ENCODE peak calls at places on chromosomes 13 and 19, in eight cellular contexts. One of them, this sample, is unnamed.

GRCh38 chr19:3798137-3798536 is 12.0 kb upstream of the MATK start:
- DNase-seq in T follicular helper cell: no peak
- DNase-seq in COR-L47: no peak
- DNase-seq in D341Med: no peak
- DNase-seq in cerebellum: no peak
- DNase-seq in HT1080: no peak
- DNase-seq in NCI-H526 treated with DMSO at 0.1 percent for 48 hours: no peak
- DNase-seq in NAMALWA: no peak
- DNase-seq in this sample: no peak

GRCh38 chr19:45218426-45218825 is 26.8 kb downstream of the EXOC3L2 start:
- DNase-seq in T follicular helper cell: no peak
- DNase-seq in COR-L47: no peak
- DNase-seq in D341Med: no peak
- DNase-seq in cerebellum: no peak
- DNase-seq in HT1080: no peak
- DNase-seq in NCI-H526 treated with DMSO at 0.1 percent for 48 hours: no peak
- DNase-seq in NAMALWA: no peak
- DNase-seq in this sample: no peak

GRCh38 chr19:35673121-35673804 is 6.9 kb downstream of the UPK1A start:
- DNase-seq in T follicular helper cell: no peak
- DNase-seq in COR-L47: no peak
- DNase-seq in D341Med: no peak
- DNase-seq in cerebellum: no peak
- DNase-seq in HT1080: peak; percentile 56
- DNase-seq in NCI-H526 treated with DMSO at 0.1 percent for 48 hours: peak; percentile 43
- DNase-seq in NAMALWA: no peak
- DNase-seq in this sample: no peak

GRCh38 chr13:32989331-32989730 is 26.9 kb upstream of the KL start:
- DNase-seq in T follicular helper cell: no peak
- DNase-seq in COR-L47: no peak
- DNase-seq in D341Med: no peak
- DNase-seq in cerebellum: no peak
- DNase-seq in HT1080: no peak
- DNase-seq in NCI-H526 treated with DMSO at 0.1 percent for 48 hours: no peak
- DNase-seq in NAMALWA: peak; percentile 50
- DNase-seq in this sample: no peak

GRCh38 chr19:48363500-48363809 is 285 bp downstream of the TMEM143 start:
- DNase-seq in T follicular helper cell: no peak
- DNase-seq in COR-L47: no peak
- DNase-seq in D341Med: no peak
- DNase-seq in cerebellum: no peak
- DNase-seq in HT1080: no peak
- DNase-seq in NCI-H526 treated with DMSO at 0.1 percent for 48 hours: peak; percentile 36
- DNase-seq in NAMALWA: no peak
- DNase-seq in this sample: no peak

GRCh38 chr13:109764474-109765292 is 21.7 kb downstream of the IRS2 start:
- DNase-seq in T follicular helper cell: no peak
- DNase-seq in COR-L47: peak; percentile 29
- DNase-seq in D341Med: peak; percentile 72
- DNase-seq in cerebellum: peak; percentile 67
- DNase-seq in HT1080: no peak
- DNase-seq in NCI-H526 treated with DMSO at 0.1 percent for 48 hours: no peak
- DNase-seq in NAMALWA: no peak
- DNase-seq in this sample: peak; percentile 75

GRCh38 chr13:100986571-100986970 is 312.0 kb upstream of the TMTC4 start:
- DNase-seq in T follicular helper cell: no peak
- DNase-seq in COR-L47: no peak
- DNase-seq in D341Med: no peak
- DNase-seq in cerebellum: no peak
- DNase-seq in HT1080: no peak
- DNase-seq in NCI-H526 treated with DMSO at 0.1 percent for 48 hours: no peak
- DNase-seq in NAMALWA: no peak
- DNase-seq in this sample: no peak

GRCh38 chr13:23550164-23550563 is 20.0 kb upstream of the TNFRSF19 start:
- DNase-seq in T follicular helper cell: no peak
- DNase-seq in COR-L47: no peak
- DNase-seq in D341Med: no peak
- DNase-seq in cerebellum: no peak
- DNase-seq in HT1080: no peak
- DNase-seq in NCI-H526 treated with DMSO at 0.1 percent for 48 hours: no peak
- DNase-seq in NAMALWA: no peak
- DNase-seq in this sample: no peak

GRCh38 chr13:38582133-38582532 is 104.7 kb upstream of the FREM2 start:
- DNase-seq in T follicular helper cell: peak; percentile 1
- DNase-seq in COR-L47: peak; percentile 72
- DNase-seq in D341Med: peak; percentile 35
- DNase-seq in cerebellum: peak; percentile 4
- DNase-seq in HT1080: peak; percentile 38
- DNase-seq in NCI-H526 treated with DMSO at 0.1 percent for 48 hours: peak; percentile 80
- DNase-seq in NAMALWA: peak; percentile 73
- DNase-seq in this sample: peak; percentile 6

GRCh38 chr19:41706741-41707501 is 1.5 kb upstream of the CEACAM5 start:
- DNase-seq in T follicular helper cell: peak; percentile 45
- DNase-seq in COR-L47: peak; percentile 57
- DNase-seq in D341Med: peak; percentile 92
- DNase-seq in cerebellum: peak; percentile 14
- DNase-seq in HT1080: peak; percentile 60
- DNase-seq in NCI-H526 treated with DMSO at 0.1 percent for 48 hours: peak; percentile 44
- DNase-seq in NAMALWA: peak; percentile 84
- DNase-seq in this sample: peak; percentile 83

GRCh38 chr19:3801412-3802096 is 15.4 kb upstream of the MATK start:
- DNase-seq in T follicular helper cell: peak; percentile 26
- DNase-seq in COR-L47: peak; percentile 69
- DNase-seq in D341Med: peak; percentile 56
- DNase-seq in cerebellum: peak; percentile 75
- DNase-seq in HT1080: no peak
- DNase-seq in NCI-H526 treated with DMSO at 0.1 percent for 48 hours: peak; percentile 4
- DNase-seq in NAMALWA: no peak
- DNase-seq in this sample: no peak

GRCh38 chr19:10580979-10581631 is 6.0 kb downstream of the AP1M2 start:
- DNase-seq in T follicular helper cell: peak; percentile 81
- DNase-seq in COR-L47: peak; percentile 91
- DNase-seq in D341Med: peak; percentile 87
- DNase-seq in cerebellum: peak; percentile 86
- DNase-seq in HT1080: peak; percentile 77
- DNase-seq in NCI-H526 treated with DMSO at 0.1 percent for 48 hours: peak; percentile 20
- DNase-seq in NAMALWA: peak; percentile 97
- DNase-seq in this sample: peak; percentile 90

GRCh38 chr13:21330126-21330861 is 128.8 kb downstream of the ZDHHC20 start:
- DNase-seq in T follicular helper cell: no peak
- DNase-seq in COR-L47: no peak
- DNase-seq in D341Med: no peak
- DNase-seq in cerebellum: no peak
- DNase-seq in HT1080: no peak
- DNase-seq in NCI-H526 treated with DMSO at 0.1 percent for 48 hours: no peak
- DNase-seq in NAMALWA: no peak
- DNase-seq in this sample: no peak

GRCh38 chr13:34174671-34175145 is 356.8 kb downstream of the RFC3 start:
- DNase-seq in T follicular helper cell: no peak
- DNase-seq in COR-L47: no peak
- DNase-seq in D341Med: no peak
- DNase-seq in cerebellum: no peak
- DNase-seq in HT1080: no peak
- DNase-seq in NCI-H526 treated with DMSO at 0.1 percent for 48 hours: no peak
- DNase-seq in NAMALWA: no peak
- DNase-seq in this sample: no peak

GRCh38 chr19:2867025-2867991 is at the start of gene ZNF556:
- DNase-seq in T follicular helper cell: no peak
- DNase-seq in COR-L47: peak; percentile 29
- DNase-seq in D341Med: peak; percentile 48
- DNase-seq in cerebellum: peak; percentile 100
- DNase-seq in HT1080: peak; percentile 20
- DNase-seq in NCI-H526 treated with DMSO at 0.1 percent for 48 hours: peak; percentile 55
- DNase-seq in NAMALWA: peak; percentile 98
- DNase-seq in this sample: peak; percentile 53

GRCh38 chr13:67043901-67044300 is 186.2 kb downstream of the PCDH9 start:
- DNase-seq in T follicular helper cell: no peak
- DNase-seq in COR-L47: no peak
- DNase-seq in D341Med: no peak
- DNase-seq in cerebellum: no peak
- DNase-seq in HT1080: no peak
- DNase-seq in NCI-H526 treated with DMSO at 0.1 percent for 48 hours: no peak
- DNase-seq in NAMALWA: no peak
- DNase-seq in this sample: no peak

GRCh38 chr13:73952683-73953082 is 181.5 kb downstream of the KLF12 start:
- DNase-seq in T follicular helper cell: no peak
- DNase-seq in COR-L47: no peak
- DNase-seq in D341Med: no peak
- DNase-seq in cerebellum: no peak
- DNase-seq in HT1080: peak; percentile 67
- DNase-seq in NCI-H526 treated with DMSO at 0.1 percent for 48 hours: no peak
- DNase-seq in NAMALWA: peak; percentile 16
- DNase-seq in this sample: no peak

GRCh38 chr13:68697551-68697950 is 1410.1 kb upstream of the ATXN8OS start:
- DNase-seq in T follicular helper cell: no peak
- DNase-seq in COR-L47: no peak
- DNase-seq in D341Med: peak; percentile 64
- DNase-seq in cerebellum: no peak
- DNase-seq in HT1080: peak; percentile 36
- DNase-seq in NCI-H526 treated with DMSO at 0.1 percent for 48 hours: no peak
- DNase-seq in NAMALWA: no peak
- DNase-seq in this sample: peak; percentile 64

GRCh38 chr19:34806976-34807860 is 34.2 kb upstream of the ZNF599 start:
- DNase-seq in T follicular helper cell: no peak
- DNase-seq in COR-L47: no peak
- DNase-seq in D341Med: no peak
- DNase-seq in cerebellum: no peak
- DNase-seq in HT1080: peak; percentile 34
- DNase-seq in NCI-H526 treated with DMSO at 0.1 percent for 48 hours: no peak
- DNase-seq in NAMALWA: no peak
- DNase-seq in this sample: no peak

GRCh38 chr19:56141416-56141992 is 417 bp downstream of the ZNF444 start:
- DNase-seq in T follicular helper cell: peak; percentile 24
- DNase-seq in COR-L47: peak; percentile 12
- DNase-seq in D341Med: no peak
- DNase-seq in cerebellum: no peak
- DNase-seq in HT1080: no peak
- DNase-seq in NCI-H526 treated with DMSO at 0.1 percent for 48 hours: no peak
- DNase-seq in NAMALWA: peak; percentile 25
- DNase-seq in this sample: no peak

GRCh38 chr13:73416093-73416492 is 357.3 kb downstream of the KLF5 start:
- DNase-seq in T follicular helper cell: no peak
- DNase-seq in COR-L47: no peak
- DNase-seq in D341Med: no peak
- DNase-seq in cerebellum: no peak
- DNase-seq in HT1080: no peak
- DNase-seq in NCI-H526 treated with DMSO at 0.1 percent for 48 hours: no peak
- DNase-seq in NAMALWA: no peak
- DNase-seq in this sample: no peak

GRCh38 chr13:48184260-48184659 is 48.7 kb upstream of the ITM2B start:
- DNase-seq in T follicular helper cell: no peak
- DNase-seq in COR-L47: no peak
- DNase-seq in D341Med: no peak
- DNase-seq in cerebellum: peak; percentile 80
- DNase-seq in HT1080: no peak
- DNase-seq in NCI-H526 treated with DMSO at 0.1 percent for 48 hours: no peak
- DNase-seq in NAMALWA: no peak
- DNase-seq in this sample: no peak

GRCh38 chr19:8194528-8195275 is 14.5 kb upstream of the CERS4 start:
- DNase-seq in T follicular helper cell: no peak
- DNase-seq in COR-L47: no peak
- DNase-seq in D341Med: no peak
- DNase-seq in cerebellum: no peak
- DNase-seq in HT1080: no peak
- DNase-seq in NCI-H526 treated with DMSO at 0.1 percent for 48 hours: no peak
- DNase-seq in NAMALWA: peak; percentile 71
- DNase-seq in this sample: peak; percentile 11

GRCh38 chr19:45402469-45403070 is 2.3 kb downstream of the PPP1R13L start:
- DNase-seq in T follicular helper cell: no peak
- DNase-seq in COR-L47: no peak
- DNase-seq in D341Med: peak; percentile 92
- DNase-seq in cerebellum: no peak
- DNase-seq in HT1080: no peak
- DNase-seq in NCI-H526 treated with DMSO at 0.1 percent for 48 hours: peak; percentile 50
- DNase-seq in NAMALWA: no peak
- DNase-seq in this sample: no peak

GRCh38 chr19:42150353-42150752 is 18.1 kb upstream of the POU2F2 start:
- DNase-seq in T follicular helper cell: no peak
- DNase-seq in COR-L47: no peak
- DNase-seq in D341Med: no peak
- DNase-seq in cerebellum: no peak
- DNase-seq in HT1080: no peak
- DNase-seq in NCI-H526 treated with DMSO at 0.1 percent for 48 hours: no peak
- DNase-seq in NAMALWA: no peak
- DNase-seq in this sample: peak; percentile 51

GRCh38 chr13:80338781-80339577 is 1.9 kb downstream of the SPRY2 start:
- DNase-seq in T follicular helper cell: no peak
- DNase-seq in COR-L47: peak; percentile 45
- DNase-seq in D341Med: peak; percentile 40
- DNase-seq in cerebellum: peak; percentile 75
- DNase-seq in HT1080: peak; percentile 76
- DNase-seq in NCI-H526 treated with DMSO at 0.1 percent for 48 hours: peak; percentile 82
- DNase-seq in NAMALWA: no peak
- DNase-seq in this sample: peak; percentile 32

GRCh38 chr19:3604987-3605343 is 1.7 kb downstream of the TBXA2R start:
- DNase-seq in T follicular helper cell: no peak
- DNase-seq in COR-L47: no peak
- DNase-seq in D341Med: no peak
- DNase-seq in cerebellum: no peak
- DNase-seq in HT1080: no peak
- DNase-seq in NCI-H526 treated with DMSO at 0.1 percent for 48 hours: no peak
- DNase-seq in NAMALWA: peak; percentile 54
- DNase-seq in this sample: no peak

GRCh38 chr13:29573190-29573589 is 22.3 kb downstream of the SLC7A1 start:
- DNase-seq in T follicular helper cell: no peak
- DNase-seq in COR-L47: no peak
- DNase-seq in D341Med: no peak
- DNase-seq in cerebellum: no peak
- DNase-seq in HT1080: no peak
- DNase-seq in NCI-H526 treated with DMSO at 0.1 percent for 48 hours: peak; percentile 41
- DNase-seq in NAMALWA: no peak
- DNase-seq in this sample: no peak

GRCh38 chr13:60654405-60654804 is 257.4 kb downstream of the TDRD3 start:
- DNase-seq in T follicular helper cell: no peak
- DNase-seq in COR-L47: peak; percentile 28
- DNase-seq in D341Med: peak; percentile 69
- DNase-seq in cerebellum: no peak
- DNase-seq in HT1080: peak; percentile 62
- DNase-seq in NCI-H526 treated with DMSO at 0.1 percent for 48 hours: peak; percentile 26
- DNase-seq in NAMALWA: no peak
- DNase-seq in this sample: peak; percentile 37

GRCh38 chr13:83691966-83692365 is 190.3 kb downstream of the SLITRK1 start:
- DNase-seq in T follicular helper cell: no peak
- DNase-seq in COR-L47: no peak
- DNase-seq in D341Med: no peak
- DNase-seq in cerebellum: no peak
- DNase-seq in HT1080: no peak
- DNase-seq in NCI-H526 treated with DMSO at 0.1 percent for 48 hours: no peak
- DNase-seq in NAMALWA: no peak
- DNase-seq in this sample: no peak

GRCh38 chr19:16702123-16702522 is 17.5 kb upstream of the NWD1 start:
- DNase-seq in T follicular helper cell: no peak
- DNase-seq in COR-L47: no peak
- DNase-seq in D341Med: no peak
- DNase-seq in cerebellum: no peak
- DNase-seq in HT1080: no peak
- DNase-seq in NCI-H526 treated with DMSO at 0.1 percent for 48 hours: no peak
- DNase-seq in NAMALWA: no peak
- DNase-seq in this sample: no peak

GRCh38 chr19:29845576-29846176 is 33.9 kb downstream of the CCNE1 start:
- DNase-seq in T follicular helper cell: no peak
- DNase-seq in COR-L47: no peak
- DNase-seq in D341Med: peak; percentile 62
- DNase-seq in cerebellum: peak; percentile 56
- DNase-seq in HT1080: peak; percentile 29
- DNase-seq in NCI-H526 treated with DMSO at 0.1 percent for 48 hours: peak; percentile 43
- DNase-seq in NAMALWA: no peak
- DNase-seq in this sample: peak; percentile 66

GRCh38 chr13:20348018-20348417 is 115.9 kb upstream of the GJB6 start:
- DNase-seq in T follicular helper cell: no peak
- DNase-seq in COR-L47: no peak
- DNase-seq in D341Med: no peak
- DNase-seq in cerebellum: no peak
- DNase-seq in HT1080: no peak
- DNase-seq in NCI-H526 treated with DMSO at 0.1 percent for 48 hours: no peak
- DNase-seq in NAMALWA: no peak
- DNase-seq in this sample: no peak

GRCh38 chr19:16571689-16572331 is 405 bp downstream of the SLC35E1 start:
- DNase-seq in T follicular helper cell: no peak
- DNase-seq in COR-L47: no peak
- DNase-seq in D341Med: no peak
- DNase-seq in cerebellum: no peak
- DNase-seq in HT1080: no peak
- DNase-seq in NCI-H526 treated with DMSO at 0.1 percent for 48 hours: no peak
- DNase-seq in NAMALWA: peak; percentile 63
- DNase-seq in this sample: no peak